ENCODE peak calls at places on chromosome 14, in seven cellular contexts. V is GM12878, G is spleen, S is HepG2, E is Panc1, L is H1, F is GM12891. H is an unnamed sample.
A peak's percentile ranks its signal among the peaks of the same experiment; 100 is the strongest.

GRCh38 chr14:53953828-53954550 is 2.6 kb downstream of the BMP4 start:
- DNase-seq in V (no peak), G (peak; percentile 70), S (peak; percentile 24), E (no peak), L (peak; percentile 64), F (no peak), H (no peak)

GRCh38 chr14:74945261-74945851 is 10.0 kb downstream of the PGF start:
- DNase-seq in V (no peak), G (no peak), S (no peak), E (no peak), L (peak; percentile 93), F (no peak), H (no peak)

GRCh38 chr14:76779221-76780057 is 18.2 kb downstream of the VASH1 start:
- DNase-seq in V (no peak), G (peak; percentile 63), S (no peak), E (no peak), L (no peak), F (no peak), H (peak; percentile 74)

GRCh38 chr14:74347096-74347794 is 1.0 kb upstream of the VRTN start:
- DNase-seq in V (no peak), G (no peak), S (no peak), E (no peak), L (peak; percentile 67), F (no peak), H (no peak)

GRCh38 chr14:104265918-104266642 is 127.7 kb downstream of the KIF26A start:
- DNase-seq in V (no peak), G (no peak), S (no peak), E (no peak), L (no peak), F (no peak), H (no peak)

GRCh38 chr14:75968461-75968860 is 13.3 kb downstream of the TGFB3 start:
- DNase-seq in V (no peak), G (no peak), S (no peak), E (no peak), L (no peak), F (no peak), H (no peak)

GRCh38 chr14:61498303-61498702 is 176.9 kb downstream of the PRKCH start:
- DNase-seq in V (no peak), G (no peak), S (no peak), E (no peak), L (no peak), F (no peak), H (no peak)

GRCh38 chr14:99136047-99136400 is 136.0 kb downstream of the BCL11B start:
- DNase-seq in V (no peak), G (no peak), S (no peak), E (no peak), L (peak; percentile 26), F (no peak), H (peak; percentile 91)

GRCh38 chr14:38197761-38198345 is 9.9 kb upstream of the SSTR1 start:
- DNase-seq in V (no peak), G (no peak), S (no peak), E (no peak), L (no peak), F (no peak), H (no peak)

DNA sequence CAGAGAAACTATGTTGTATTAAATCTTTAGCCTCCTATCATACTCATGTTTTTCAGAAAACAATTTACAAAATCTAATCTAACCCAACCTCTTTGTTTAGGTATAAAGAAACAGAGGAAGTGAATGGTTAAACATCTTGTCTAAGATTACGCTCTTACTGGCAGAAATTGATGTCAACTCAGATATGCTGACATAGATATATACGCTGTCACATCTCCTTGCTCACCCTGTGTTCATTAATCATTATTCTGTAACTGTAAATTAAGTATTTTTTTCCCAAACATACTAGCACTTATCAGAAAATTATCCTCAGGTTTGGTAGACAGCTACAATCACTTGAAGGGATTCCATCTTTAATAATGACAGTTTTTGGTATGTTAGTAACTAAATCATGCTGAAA is 1127.6 kb upstream of the SEL1L start:
- DNase-seq in V (no peak), G (no peak), S (no peak), E (no peak), L (no peak), F (no peak), H (no peak)
- TF ChIP-seq POLR2AphosphoS5 in V (no peak), G (no peak), S (no peak), E (no peak), L (no peak), F (no peak), H (no peak)

DNA sequence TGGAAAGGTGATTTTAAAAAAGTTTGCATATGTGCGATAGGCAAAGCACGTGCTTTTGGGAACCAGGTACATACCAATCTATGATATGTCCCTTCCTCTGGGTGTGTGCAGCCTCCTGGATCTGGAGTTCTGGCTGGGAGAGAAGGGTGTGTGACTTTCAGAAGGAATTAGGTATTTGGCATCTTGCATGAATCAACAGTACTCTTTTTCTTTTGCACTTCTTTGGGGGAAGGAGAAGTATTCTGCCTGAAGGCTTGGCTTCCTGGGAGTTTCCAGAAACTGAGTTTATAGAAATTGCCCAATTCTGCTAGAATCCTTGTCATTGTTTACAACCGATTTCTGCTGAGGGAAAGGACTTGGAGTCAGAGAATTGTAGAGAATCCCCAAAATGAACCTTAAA is 2.9 kb upstream of the CLMN start:
- DNase-seq in V (no peak), G (no peak), S (no peak), E (no peak), L (no peak), F (no peak), H (no peak)
- TF ChIP-seq POLR2AphosphoS5 in V (no peak), G (no peak), S (no peak), E (no peak), L (no peak), F (no peak), H (peak; percentile 41)

DNA sequence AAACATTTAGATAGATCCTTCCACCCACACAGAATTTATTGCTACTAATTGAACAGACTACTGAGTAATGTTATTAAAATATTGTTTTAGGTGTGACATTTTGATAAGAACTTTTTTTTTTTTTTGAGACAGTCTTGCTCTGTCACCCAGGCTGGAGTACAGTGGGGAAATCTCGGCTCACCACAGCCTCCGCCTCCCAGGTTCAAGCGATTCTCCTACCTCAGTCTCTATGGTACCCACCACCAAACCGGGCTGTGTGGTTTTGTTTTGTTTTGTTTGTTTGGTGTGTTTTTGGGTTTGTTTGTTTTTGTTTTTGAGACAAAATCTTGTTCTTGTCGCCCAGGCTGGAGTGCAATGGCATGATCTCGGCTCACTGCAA is 40.9 kb downstream of the COX16 start:
- DNase-seq in V (no peak), G (no peak), S (no peak), E (no peak), L (no peak), F (no peak), H (no peak)
- TF ChIP-seq POLR2AphosphoS5 in V (no peak), G (no peak), S (no peak), E (no peak), L (no peak), F (no peak), H (no peak)

GRCh38 chr14:56708704-56709103 is 101.6 kb downstream of the OTX2 start:
- DNase-seq in V (no peak), G (no peak), S (no peak), E (no peak), L (no peak), F (no peak), H (no peak)

GRCh38 chr14:56709201-56709600 is 101.1 kb downstream of the OTX2 start:
- DNase-seq in V (no peak), G (no peak), S (no peak), E (no peak), L (no peak), F (no peak), H (no peak)

GRCh38 chr14:56702515-56702914 is 107.8 kb downstream of the OTX2 start:
- DNase-seq in V (no peak), G (no peak), S (no peak), E (no peak), L (no peak), F (no peak), H (no peak)

DNA sequence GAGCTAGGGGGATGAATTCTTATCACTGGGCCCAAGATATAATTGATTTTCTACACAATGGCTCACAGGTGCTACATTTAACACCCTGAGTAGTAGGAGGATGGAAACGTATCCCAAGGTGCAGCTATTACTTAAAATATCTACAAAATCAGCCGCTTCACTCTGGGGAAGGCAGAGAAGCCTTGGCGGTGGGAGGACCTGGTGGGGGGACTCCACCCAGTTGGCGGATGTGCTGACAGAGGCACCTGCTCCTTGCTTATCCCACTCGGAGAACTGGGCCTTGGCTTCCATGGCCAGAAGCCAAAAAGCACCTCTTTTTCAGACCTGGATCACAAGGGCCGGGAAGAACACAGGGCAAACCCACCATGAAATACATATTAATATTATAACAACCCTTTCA is 106.3 kb downstream of the OTX2 start:
- DNase-seq in V (no peak), G (no peak), S (no peak), E (no peak), L (no peak), F (no peak), H (no peak)
- TF ChIP-seq POLR2AphosphoS5 in V (no peak), G (no peak), S (no peak), E (no peak), L (peak; percentile 83), F (no peak), H (no peak)

GRCh38 chr14:81831128-81831815 is 297.6 kb upstream of the SEL1L start:
- DNase-seq in V (no peak), G (no peak), S (no peak), E (no peak), L (no peak), F (no peak), H (no peak)
- TF ChIP-seq POLR2AphosphoS5 in V (no peak), G (no peak), S (no peak), E (no peak), L (no peak), F (no peak), H (no peak)

DNA sequence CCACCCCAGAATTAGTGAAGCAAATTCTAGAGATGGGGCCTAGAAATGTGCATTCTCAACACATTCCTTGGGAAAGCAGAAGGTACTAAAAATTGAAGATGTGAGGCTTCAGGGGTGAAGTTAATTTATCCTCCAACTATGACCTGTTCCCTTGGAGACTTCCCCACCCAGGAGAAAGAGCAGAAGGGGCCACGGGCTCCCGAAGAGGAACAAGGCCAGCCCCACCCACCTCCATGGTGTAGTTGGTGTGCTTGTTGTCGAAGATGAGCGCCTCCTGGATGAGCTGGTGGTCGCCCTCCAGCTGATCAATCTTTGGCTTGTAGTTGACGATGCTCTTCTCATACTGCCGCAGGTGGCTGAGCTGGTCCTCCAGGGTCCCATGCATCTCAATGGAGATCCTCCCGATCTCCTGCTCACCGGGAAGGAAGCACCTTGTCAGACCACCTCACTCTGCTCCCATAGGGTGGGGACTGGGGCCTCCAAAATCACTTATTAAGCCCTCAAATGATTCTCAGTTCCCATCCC is 87.8 kb upstream of the ZFP36L1 start:
- DNase-seq in V (no peak), G (no peak), S (no peak), E (no peak), L (no peak), F (no peak), H (no peak)
- TF ChIP-seq POLR2AphosphoS5 in V (no peak), G (no peak), S (no peak), E (no peak), L (no peak), F (no peak), H (no peak)

GRCh38 chr14:64340560-64341196 is 46.5 kb upstream of the ESR2 start:
- DNase-seq in V (no peak), G (no peak), S (no peak), E (no peak), L (no peak), F (no peak), H (no peak)

GRCh38 chr14:64338616-64339316 is 44.6 kb upstream of the ESR2 start:
- DNase-seq in V (peak; percentile 96), G (peak; percentile 96), S (peak; percentile 93), E (peak; percentile 71), L (peak; percentile 92), F (peak; percentile 86), H (peak; percentile 98)

GRCh38 chr14:64337901-64338615 is 43.9 kb upstream of the ESR2 start:
- DNase-seq in V (no peak), G (peak; percentile 95), S (peak; percentile 47), E (no peak), L (peak; percentile 88), F (peak; percentile 10), H (no peak)
- TF ChIP-seq POLR2AphosphoS5 in V (no peak), G (peak; percentile 73), S (no peak), E (no peak), L (peak; percentile 62), F (peak; percentile 62), H (no peak)

H was measured in vagina.